ENCODE peak calls at places on chromosome 7, in seven cellular contexts. P is effector CD4-positive, alpha-beta T cell; A is NCI-H748 treated with DMSO at 0.1 percent for 48 hours; J is kidney tubule cell; G is B cell; X is heart left ventricle; S is right cardiac atrium. M is an unnamed sample.
A peak's percentile ranks its signal among the peaks of the same experiment; 100 is the strongest.

GRCh38 chr7:135758531-135758932 is 9.9 kb upstream of the FAM180A start:
- DNase-seq in G (no peak), A (no peak), J (no peak), S (peak; percentile 73), P (no peak), X (peak; percentile 52), M (no peak)

GRCh38 chr7:132703742-132704141 is 127.5 kb upstream of the PLXNA4 start:
- DNase-seq in J (no peak), G (no peak), P (no peak), A (no peak), S (no peak), X (no peak), M (no peak)

GRCh38 chr7:102279537-102280400 is 6.9 kb upstream of the SH2B2 start:
- DNase-seq in P (peak; percentile 55), X (peak; percentile 43), A (peak; percentile 43), G (peak; percentile 80), J (peak; percentile 57), S (peak; percentile 77), M (peak; percentile 74)

GRCh38 chr7:94907026-94907419 is 371 bp upstream of the PPP1R9A start:
- DNase-seq in X (no peak), S (no peak), P (no peak), A (no peak), J (no peak), G (no peak), M (no peak)

GRCh38 chr7:36084485-36085091 is 68.5 kb upstream of the EEPD1 start:
- DNase-seq in P (no peak), S (peak; percentile 65), J (peak; percentile 97), A (peak; percentile 2), X (peak; percentile 47), G (no peak), M (peak; percentile 73)

GRCh38 chr7:19112290-19113000 is 5.0 kb downstream of the TWIST1 start:
- DNase-seq in P (no peak), G (no peak), A (no peak), X (no peak), S (peak; percentile 28), J (no peak), M (no peak)

GRCh38 chr7:45417268-45417667 is 156.9 kb upstream of the ADCY1 start:
- DNase-seq in J (no peak), X (no peak), A (no peak), G (no peak), S (no peak), P (no peak), M (no peak)

GRCh38 chr7:24029068-24029467 is 254.9 kb upstream of the NPY start:
- DNase-seq in X (no peak), A (no peak), S (no peak), J (no peak), G (no peak), P (no peak), M (no peak)